ENCODE peak calls at places on chromosomes 6 and 20, in ten cellular contexts. One of them, this sample, is unnamed.

GRCh38 chr6:7759319-7759718 is 33.4 kb downstream of the BMP6 start:
- DNase-seq in left lung: no peak
- DNase-seq in adrenal gland: no peak
- DNase-seq in upper lobe of right lung: no peak
- DNase-seq in OCI-LY7: no peak
- DNase-seq in brain microvascular endothelial cell: no peak
- DNase-seq in DND-41: no peak
- DNase-seq in right lobe of liver: no peak
- DNase-seq in PC-3: no peak
- DNase-seq in psoas muscle: no peak
- DNase-seq in this sample: no peak

GRCh38 chr6:53151676-53152075 is 3.0 kb upstream of the GCM1 start:
- DNase-seq in left lung: no peak
- DNase-seq in brain microvascular endothelial cell: no peak
- DNase-seq in OCI-LY7: peak; percentile 35
- DNase-seq in upper lobe of right lung: no peak
- DNase-seq in right lobe of liver: no peak
- DNase-seq in DND-41: no peak
- DNase-seq in PC-3: peak; percentile 43
- DNase-seq in adrenal gland: no peak
- DNase-seq in psoas muscle: no peak
- DNase-seq in this sample: no peak

GRCh38 chr6:2029130-2029794 is 216.1 kb downstream of the GMDS start:
- DNase-seq in upper lobe of right lung: no peak
- DNase-seq in DND-41: no peak
- DNase-seq in right lobe of liver: no peak
- DNase-seq in psoas muscle: no peak
- DNase-seq in left lung: no peak
- DNase-seq in adrenal gland: no peak
- DNase-seq in OCI-LY7: no peak
- DNase-seq in PC-3: peak; percentile 62
- DNase-seq in brain microvascular endothelial cell: no peak
- DNase-seq in this sample: no peak

GRCh38 chr20:34581341-34582189 is 23.0 kb downstream of the MAP1LC3A start:
- DNase-seq in adrenal gland: no peak
- DNase-seq in OCI-LY7: no peak
- DNase-seq in psoas muscle: no peak
- DNase-seq in DND-41: no peak
- DNase-seq in right lobe of liver: no peak
- DNase-seq in upper lobe of right lung: no peak
- DNase-seq in left lung: no peak
- DNase-seq in PC-3: peak; percentile 13
- DNase-seq in brain microvascular endothelial cell: peak; percentile 17
- DNase-seq in this sample: no peak

GRCh38 chr6:158069800-158070195 is 88.1 kb downstream of the SYNJ2 start:
- DNase-seq in brain microvascular endothelial cell: peak; percentile 73
- DNase-seq in psoas muscle: no peak
- DNase-seq in left lung: no peak
- DNase-seq in upper lobe of right lung: no peak
- DNase-seq in OCI-LY7: no peak
- DNase-seq in DND-41: no peak
- DNase-seq in PC-3: peak; percentile 71
- DNase-seq in right lobe of liver: no peak
- DNase-seq in adrenal gland: no peak
- DNase-seq in this sample: no peak

GRCh38 chr6:129989396-129989795 is 29.0 kb upstream of the L3MBTL3 start:
- DNase-seq in DND-41: no peak
- DNase-seq in right lobe of liver: no peak
- DNase-seq in psoas muscle: no peak
- DNase-seq in left lung: no peak
- DNase-seq in brain microvascular endothelial cell: no peak
- DNase-seq in OCI-LY7: no peak
- DNase-seq in adrenal gland: no peak
- DNase-seq in upper lobe of right lung: no peak
- DNase-seq in PC-3: no peak
- DNase-seq in this sample: no peak

GRCh38 chr6:160279850-160280249 is 21.2 kb upstream of the SLC22A2 start:
- DNase-seq in psoas muscle: no peak
- DNase-seq in DND-41: no peak
- DNase-seq in OCI-LY7: no peak
- DNase-seq in right lobe of liver: no peak
- DNase-seq in adrenal gland: no peak
- DNase-seq in PC-3: peak; percentile 87
- DNase-seq in brain microvascular endothelial cell: peak; percentile 24
- DNase-seq in upper lobe of right lung: no peak
- DNase-seq in left lung: no peak
- DNase-seq in this sample: no peak

GRCh38 chr6:162177733-162178132 is 549.8 kb downstream of the PRKN start:
- DNase-seq in DND-41: no peak
- DNase-seq in psoas muscle: no peak
- DNase-seq in PC-3: no peak
- DNase-seq in OCI-LY7: no peak
- DNase-seq in adrenal gland: peak; percentile 39
- DNase-seq in left lung: no peak
- DNase-seq in right lobe of liver: no peak
- DNase-seq in brain microvascular endothelial cell: peak; percentile 33
- DNase-seq in upper lobe of right lung: no peak
- DNase-seq in this sample: peak; percentile 60

GRCh38 chr6:24779416-24779815 is 4.7 kb downstream of the GMNN start:
- DNase-seq in psoas muscle: no peak
- DNase-seq in brain microvascular endothelial cell: no peak
- DNase-seq in adrenal gland: no peak
- DNase-seq in right lobe of liver: no peak
- DNase-seq in left lung: no peak
- DNase-seq in PC-3: peak; percentile 31
- DNase-seq in DND-41: no peak
- DNase-seq in upper lobe of right lung: no peak
- DNase-seq in OCI-LY7: no peak
- DNase-seq in this sample: no peak

GRCh38 chr20:48933017-48933766 is 11.7 kb downstream of the ARFGEF2 start:
- DNase-seq in brain microvascular endothelial cell: no peak
- DNase-seq in psoas muscle: no peak
- DNase-seq in OCI-LY7: no peak
- DNase-seq in adrenal gland: no peak
- DNase-seq in right lobe of liver: no peak
- DNase-seq in upper lobe of right lung: peak; percentile 81
- DNase-seq in DND-41: no peak
- DNase-seq in left lung: peak; percentile 81
- DNase-seq in PC-3: no peak
- DNase-seq in this sample: no peak

GRCh38 chr6:33440649-33441309 is 13.6 kb upstream of the ZBTB9 start:
- DNase-seq in OCI-LY7: no peak
- DNase-seq in upper lobe of right lung: no peak
- DNase-seq in psoas muscle: no peak
- DNase-seq in PC-3: no peak
- DNase-seq in adrenal gland: no peak
- DNase-seq in DND-41: no peak
- DNase-seq in brain microvascular endothelial cell: no peak
- DNase-seq in left lung: no peak
- DNase-seq in right lobe of liver: no peak
- DNase-seq in this sample: no peak

GRCh38 chr20:5870462-5871021 is 79.8 kb downstream of the TRMT6 start:
- DNase-seq in right lobe of liver: no peak
- DNase-seq in adrenal gland: no peak
- DNase-seq in PC-3: no peak
- DNase-seq in OCI-LY7: no peak
- DNase-seq in left lung: no peak
- DNase-seq in brain microvascular endothelial cell: no peak
- DNase-seq in upper lobe of right lung: no peak
- DNase-seq in psoas muscle: no peak
- DNase-seq in DND-41: no peak
- DNase-seq in this sample: no peak

GRCh38 chr6:56618050-56618449 is 24.6 kb downstream of the DST start:
- DNase-seq in DND-41: no peak
- DNase-seq in psoas muscle: no peak
- DNase-seq in brain microvascular endothelial cell: no peak
- DNase-seq in OCI-LY7: no peak
- DNase-seq in adrenal gland: no peak
- DNase-seq in right lobe of liver: no peak
- DNase-seq in left lung: no peak
- DNase-seq in PC-3: peak; percentile 20
- DNase-seq in upper lobe of right lung: no peak
- DNase-seq in this sample: no peak

GRCh38 chr6:168095171-168095691 is 16.2 kb upstream of the FRMD1 start:
- DNase-seq in left lung: no peak
- DNase-seq in right lobe of liver: no peak
- DNase-seq in psoas muscle: peak; percentile 32
- DNase-seq in PC-3: no peak
- DNase-seq in OCI-LY7: no peak
- DNase-seq in DND-41: no peak
- DNase-seq in upper lobe of right lung: no peak
- DNase-seq in adrenal gland: no peak
- DNase-seq in brain microvascular endothelial cell: no peak
- DNase-seq in this sample: no peak

DNA sequence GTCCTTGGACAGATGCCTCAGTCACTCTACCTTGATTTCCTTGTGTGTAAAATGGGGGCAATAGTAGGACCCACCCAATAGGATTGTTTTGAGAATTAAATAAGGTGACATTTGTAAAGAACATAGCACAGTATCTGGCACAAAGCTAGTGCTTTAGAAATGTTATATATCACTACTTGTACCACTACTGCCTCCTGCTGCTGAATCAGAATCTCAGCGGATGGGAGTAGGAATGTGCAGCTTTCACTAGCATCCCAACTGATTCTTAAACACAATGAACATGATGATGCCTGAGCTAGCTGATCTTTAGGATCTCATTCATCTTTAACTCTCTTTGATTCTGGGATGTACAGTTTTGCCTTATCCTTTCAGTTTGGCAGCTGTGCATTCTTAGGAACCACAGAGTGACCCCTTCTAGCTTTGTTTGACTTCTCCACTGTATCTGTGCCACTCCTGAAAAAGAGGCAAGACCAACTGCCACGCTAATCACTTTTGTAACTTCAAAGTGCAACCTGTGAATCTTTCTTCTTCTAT is 7.2 kb downstream of the PBOV1 start:
- DNase-seq in left lung: no peak
- DNase-seq in OCI-LY7: no peak
- DNase-seq in DND-41: no peak
- DNase-seq in psoas muscle: no peak
- DNase-seq in brain microvascular endothelial cell: no peak
- DNase-seq in right lobe of liver: no peak
- DNase-seq in PC-3: no peak
- DNase-seq in upper lobe of right lung: no peak
- DNase-seq in adrenal gland: no peak
- DNase-seq in this sample: no peak
- TF ChIP-seq CTCF in left lung: no peak
- TF ChIP-seq CTCF in OCI-LY7: no peak
- TF ChIP-seq CTCF in DND-41: peak; percentile 23
- TF ChIP-seq CTCF in psoas muscle: no peak
- TF ChIP-seq CTCF in brain microvascular endothelial cell: no peak
- TF ChIP-seq CTCF in right lobe of liver: no peak
- TF ChIP-seq CTCF in PC-3: peak; percentile 35
- TF ChIP-seq CTCF in upper lobe of right lung: peak; percentile 28
- TF ChIP-seq CTCF in adrenal gland: no peak
- TF ChIP-seq CTCF in this sample: peak; percentile 61

GRCh38 chr6:82251942-82252341 is 4.4 kb upstream of the IBTK start:
- DNase-seq in adrenal gland: no peak
- DNase-seq in PC-3: peak; percentile 71
- DNase-seq in left lung: no peak
- DNase-seq in DND-41: no peak
- DNase-seq in psoas muscle: no peak
- DNase-seq in brain microvascular endothelial cell: peak; percentile 39
- DNase-seq in upper lobe of right lung: no peak
- DNase-seq in right lobe of liver: no peak
- DNase-seq in OCI-LY7: peak; percentile 48
- DNase-seq in this sample: no peak
- H3K4me3 ChIP-seq in adrenal gland: no peak overlapping the region
- H3K4me3 ChIP-seq in PC-3: no peak overlapping the region
- H3K4me3 ChIP-seq in left lung: no peak overlapping the region
- H3K4me3 ChIP-seq in DND-41: no peak overlapping the region
- H3K4me3 ChIP-seq in psoas muscle: no peak overlapping the region
- H3K4me3 ChIP-seq in brain microvascular endothelial cell: no peak overlapping the region
- H3K4me3 ChIP-seq in upper lobe of right lung: no peak overlapping the region
- H3K4me3 ChIP-seq in right lobe of liver: no peak overlapping the region
- H3K4me3 ChIP-seq in OCI-LY7: no peak overlapping the region
- H3K4me3 ChIP-seq in this sample: no peak overlapping the region

GRCh38 chr20:62377064-62377461 is 9.8 kb upstream of the RPS21 start:
- DNase-seq in brain microvascular endothelial cell: no peak
- DNase-seq in upper lobe of right lung: no peak
- DNase-seq in psoas muscle: no peak
- DNase-seq in DND-41: no peak
- DNase-seq in OCI-LY7: no peak
- DNase-seq in adrenal gland: no peak
- DNase-seq in PC-3: no peak
- DNase-seq in right lobe of liver: no peak
- DNase-seq in left lung: no peak
- DNase-seq in this sample: no peak
- H3K27ac ChIP-seq in brain microvascular endothelial cell: no peak overlapping the region
- H3K27ac ChIP-seq in upper lobe of right lung: peak overlapping the region; percentile 39
- H3K27ac ChIP-seq in psoas muscle: no peak overlapping the region
- H3K27ac ChIP-seq in DND-41: no peak overlapping the region
- H3K27ac ChIP-seq in OCI-LY7: no peak overlapping the region
- H3K27ac ChIP-seq in adrenal gland: no peak overlapping the region
- H3K27ac ChIP-seq in PC-3: no peak overlapping the region
- H3K27ac ChIP-seq in right lobe of liver: no peak overlapping the region
- H3K27ac ChIP-seq in left lung: peak overlapping the region; percentile 28
- H3K27ac ChIP-seq in this sample: peak overlapping the region; percentile 22

GRCh38 chr6:154274175-154274574 is 82.4 kb downstream of the IPCEF1 start:
- DNase-seq in OCI-LY7: no peak
- DNase-seq in DND-41: no peak
- DNase-seq in psoas muscle: no peak
- DNase-seq in adrenal gland: no peak
- DNase-seq in right lobe of liver: no peak
- DNase-seq in left lung: no peak
- DNase-seq in PC-3: no peak
- DNase-seq in brain microvascular endothelial cell: no peak
- DNase-seq in upper lobe of right lung: no peak
- DNase-seq in this sample: no peak

GRCh38 chr6:154277578-154278128 is 79.0 kb downstream of the IPCEF1 start:
- DNase-seq in upper lobe of right lung: no peak
- DNase-seq in brain microvascular endothelial cell: no peak
- DNase-seq in left lung: no peak
- DNase-seq in psoas muscle: no peak
- DNase-seq in PC-3: no peak
- DNase-seq in DND-41: no peak
- DNase-seq in OCI-LY7: no peak
- DNase-seq in adrenal gland: no peak
- DNase-seq in right lobe of liver: no peak
- DNase-seq in this sample: no peak

DNA sequence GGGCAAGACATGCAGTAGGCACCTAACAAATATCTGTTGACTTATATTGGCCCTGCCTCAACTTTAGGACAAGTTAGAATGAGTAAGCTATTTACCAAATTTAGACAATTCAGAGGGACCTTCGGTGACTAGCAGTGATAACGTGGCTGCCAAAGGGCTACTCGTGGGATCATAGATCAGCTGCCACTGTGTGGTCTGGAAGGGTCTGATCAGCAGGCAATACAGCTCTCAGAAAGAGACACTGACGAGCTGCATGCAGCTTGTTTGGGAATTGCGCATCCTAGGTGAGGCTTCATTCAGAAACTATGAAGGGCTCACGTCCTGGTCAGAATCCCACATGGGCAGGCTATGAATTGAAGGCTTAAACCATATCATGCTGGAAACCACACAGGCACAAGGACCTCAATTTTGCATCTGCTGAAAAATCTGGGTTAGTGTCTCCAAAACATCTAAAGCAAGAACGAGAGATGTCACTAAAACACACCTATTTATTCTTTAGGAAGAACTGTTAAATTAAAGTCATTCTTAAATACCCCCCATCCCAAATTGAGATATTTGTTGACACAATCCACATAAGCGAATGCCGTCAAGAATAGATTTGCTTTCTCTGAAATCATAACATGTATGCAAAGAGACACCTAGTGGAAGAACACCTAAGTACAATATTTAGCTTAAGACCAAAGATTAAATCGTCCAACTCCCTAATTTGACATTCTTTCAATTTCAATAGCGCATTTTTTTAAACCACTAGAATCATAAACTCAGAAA is 79.6 kb downstream of the IPCEF1 start:
- DNase-seq in PC-3: peak; percentile 60
- DNase-seq in brain microvascular endothelial cell: no peak
- DNase-seq in upper lobe of right lung: no peak
- DNase-seq in DND-41: no peak
- DNase-seq in adrenal gland: no peak
- DNase-seq in right lobe of liver: no peak
- DNase-seq in left lung: no peak
- DNase-seq in OCI-LY7: peak; percentile 43
- DNase-seq in psoas muscle: no peak
- DNase-seq in this sample: no peak
- TF ChIP-seq CTCF in PC-3: peak; percentile 68
- TF ChIP-seq CTCF in brain microvascular endothelial cell: peak; percentile 19
- TF ChIP-seq CTCF in upper lobe of right lung: peak; percentile 71
- TF ChIP-seq CTCF in DND-41: peak; percentile 83
- TF ChIP-seq CTCF in adrenal gland: peak; percentile 63
- TF ChIP-seq CTCF in right lobe of liver: peak; percentile 70
- TF ChIP-seq CTCF in left lung: peak; percentile 56
- TF ChIP-seq CTCF in OCI-LY7: peak; percentile 82
- TF ChIP-seq CTCF in psoas muscle: peak; percentile 52
- TF ChIP-seq CTCF in this sample: peak; percentile 69

This sample was measured in dorsolateral prefrontal cortex.